ENCODE peak calls at places on chromosomes 11 and 22, in ten cellular contexts. I is retina; K is left ventricle myocardium superior; J is progenitor cell of endocrine pancreas; A is amniotic stem cell; X is T-helper 2 cell treated with Interferon-gamma antibody and Interleukin-4, amounts not matched to agents 5 μg/mL and 100 μg/mL, for 36 hours; U is neuronal stem cell; Q is mucosa of gallbladder; E is activated CD4-positive, alpha-beta T cell treated with anti-CD3 and anti-CD28 coated beads, Interleukin-2, amount 50 U/mL, for 48 hours; G is PC-3. W is an unnamed sample.

GRCh38 chr11:12845739-12846358 is 163.3 kb upstream of the RASSF10 start:
- DNase-seq in E (no peak), G (peak; percentile 34), I (peak; percentile 83), K (peak; percentile 42), A (no peak), U (no peak), X (no peak), Q (peak; percentile 68), J (peak; percentile 26), W (no peak)

GRCh38 chr11:63843042-63843441 is 4.1 kb downstream of the MARK2 start:
- DNase-seq in U (no peak), E (no peak), K (no peak), J (no peak), Q (no peak), G (no peak), X (no peak), I (no peak), A (no peak), W (no peak)

GRCh38 chr22:38549106-38549884 is 20.7 kb downstream of the DMC1 start:
- DNase-seq in G (peak; percentile 75), U (no peak), X (no peak), I (no peak), K (no peak), E (no peak), A (no peak), Q (no peak), J (no peak), W (no peak)

GRCh38 chr11:76649964-76650363 is 20.6 kb downstream of the LRRC32 start:
- DNase-seq in K (no peak), X (no peak), I (no peak), J (no peak), A (no peak), U (no peak), G (no peak), E (no peak), Q (no peak), W (no peak)

GRCh38 chr22:22702159-22702873 is 57.9 kb downstream of the GGTLC2 start:
- DNase-seq in U (no peak), X (no peak), Q (no peak), G (peak; percentile 49), J (peak; percentile 20), E (no peak), K (no peak), I (no peak), A (no peak), W (no peak)

GRCh38 chr22:23246982-23247766 is 66.9 kb downstream of the BCR start:
- DNase-seq in I (no peak), G (no peak), U (no peak), Q (no peak), E (no peak), J (no peak), K (no peak), X (no peak), A (no peak), W (no peak)

GRCh38 chr11:76787911-76788596 is 4.9 kb downstream of the TSKU start:
- DNase-seq in K (no peak), Q (no peak), U (no peak), G (no peak), I (no peak), E (no peak), A (no peak), J (no peak), X (no peak), W (no peak)

GRCh38 chr11:10866893-10867331 is 9.1 kb upstream of the ZBED5 start:
- DNase-seq in A (peak; percentile 54), K (no peak), J (no peak), U (no peak), I (no peak), X (no peak), Q (no peak), E (no peak), G (peak; percentile 47), W (peak; percentile 57)

GRCh38 chr11:72113170-72113808 is 794 bp upstream of the ANAPC15 start:
- DNase-seq in K (no peak), A (peak; percentile 43), J (no peak), Q (no peak), I (no peak), G (no peak), E (peak; percentile 13), U (no peak), X (no peak), W (no peak)

GRCh38 chr22:35910013-35910860 is 118.4 kb downstream of the RBFOX2 start:
- DNase-seq in K (no peak), I (no peak), Q (no peak), G (no peak), X (no peak), J (no peak), A (no peak), E (no peak), U (no peak), W (no peak)

GRCh38 chr11:22246992-22247391 is 54.1 kb downstream of the ANO5 start:
- DNase-seq in I (no peak), U (no peak), X (no peak), K (no peak), E (no peak), J (no peak), A (no peak), Q (no peak), G (no peak), W (no peak)

GRCh38 chr11:131977231-131977630 is 606.8 kb downstream of the NTM start:
- DNase-seq in I (no peak), J (no peak), K (no peak), Q (no peak), X (no peak), U (no peak), G (peak; percentile 75), E (no peak), A (peak; percentile 48), W (peak; percentile 47)

GRCh38 chr11:7546324-7546791 is 32.6 kb downstream of the PPFIBP2 start:
- DNase-seq in K (no peak), I (no peak), X (no peak), A (no peak), U (no peak), G (peak; percentile 18), Q (no peak), J (no peak), E (no peak), W (no peak)

GRCh38 chr11:18697581-18697980 is 998 bp upstream of the TMEM86A start:
- DNase-seq in U (no peak), Q (no peak), A (no peak), J (no peak), K (no peak), G (no peak), I (no peak), X (no peak), E (no peak), W (no peak)

GRCh38 chr22:22942511-22943329 is 55.1 kb downstream of the IGLL5 start:
- DNase-seq in Q (peak; percentile 45), I (peak; percentile 73), K (peak; percentile 46), X (peak; percentile 50), G (peak; percentile 66), J (peak; percentile 63), A (no peak), U (peak; percentile 78), E (peak; percentile 85), W (no peak)

GRCh38 chr11:130979386-130979972 is 63.2 kb upstream of the SNX19 start:
- DNase-seq in G (peak; percentile 72), U (no peak), K (no peak), J (no peak), E (no peak), Q (no peak), A (no peak), I (no peak), X (no peak), W (no peak)

GRCh38 chr11:104916442-104916841 is 18.2 kb upstream of the CASP12 start:
- DNase-seq in Q (no peak), E (no peak), I (no peak), X (no peak), U (no peak), J (no peak), K (no peak), A (no peak), G (no peak), W (no peak)

GRCh38 chr11:126992065-126992803 is 8.3 kb downstream of the KIRREL3 start:
- DNase-seq in Q (no peak), G (peak; percentile 81), I (no peak), X (no peak), E (no peak), U (no peak), A (peak; percentile 90), J (no peak), K (no peak), W (peak; percentile 93)

GRCh38 chr11:122837528-122838346 is 563 bp upstream of the CRTAM start:
- DNase-seq in E (no peak), U (no peak), A (no peak), G (no peak), X (no peak), Q (no peak), I (no peak), J (no peak), K (no peak), W (no peak)

GRCh38 chr11:68870470-68870869 is 28.8 kb upstream of the CPT1A start:
- DNase-seq in J (no peak), E (no peak), A (no peak), I (peak; percentile 29), Q (no peak), G (peak; percentile 33), K (no peak), X (no peak), U (no peak), W (no peak)

GRCh38 chr11:86523738-86524602 is 148.4 kb downstream of the ME3 start:
- DNase-seq in E (no peak), U (no peak), X (peak; percentile 38), A (peak; percentile 67), Q (peak; percentile 55), J (no peak), K (no peak), I (no peak), G (peak; percentile 95), W (peak; percentile 92)

GRCh38 chr11:115527534-115528125 is 23.4 kb upstream of the CADM1 start:
- DNase-seq in K (no peak), E (no peak), J (no peak), I (no peak), Q (peak; percentile 17), A (no peak), X (no peak), G (no peak), U (peak; percentile 30), W (no peak)

GRCh38 chr11:43989162-43989961 is 46.9 kb downstream of the C11orf96 start:
- DNase-seq in J (no peak), Q (peak; percentile 58), G (no peak), X (no peak), I (peak; percentile 41), A (no peak), U (no peak), E (no peak), K (peak; percentile 83), W (no peak)

GRCh38 chr11:81687057-81687456 is 1046.6 kb downstream of the FAM181B start:
- DNase-seq in A (no peak), X (no peak), U (no peak), E (no peak), K (no peak), I (no peak), J (no peak), G (no peak), Q (no peak), W (no peak)

GRCh38 chr11:31850365-31850764 is 39.2 kb upstream of the PAX6 start:
- DNase-seq in K (no peak), X (no peak), G (no peak), E (no peak), J (no peak), U (no peak), I (no peak), Q (no peak), A (no peak), W (no peak)

GRCh38 chr11:67002921-67003411 is 20.0 kb upstream of the SYT12 start:
- DNase-seq in I (no peak), A (no peak), K (no peak), E (no peak), G (no peak), X (no peak), J (no peak), U (no peak), Q (no peak), W (no peak)

GRCh38 chr22:28397324-28397723 is 282.3 kb downstream of the TTC28 start:
- DNase-seq in U (no peak), Q (no peak), A (no peak), K (no peak), E (no peak), J (no peak), I (no peak), G (no peak), X (no peak), W (no peak)